ENCODE peak calls at places on chromosomes 12 and 14, in six cellular contexts. W is bronchial epithelial cell; Z is T-helper 1 cell; L is activated naive CD4-positive, alpha-beta T cell treated with anti-CD3 and anti-CD28 coated beads, Interleukin-2, amount 50 U/mL, for 16 hours; F is non-pigmented ciliary epithelial cell; U is amniotic stem cell. C is an unnamed sample.

GRCh38 chr12:10215451-10215850 is 2.8 kb downstream of the GABARAPL1 start:
- DNase-seq in W (no peak), Z (no peak), L (no peak), F (no peak), U (no peak), C (no peak)

GRCh38 chr12:79411791-79412190 is 279.0 kb downstream of the PAWR start:
- DNase-seq in W (peak), Z (no peak), L (no peak), F (no peak), U (no peak), C (no peak)

GRCh38 chr12:22658214-22658613 is 33.2 kb downstream of the ETNK1 start:
- DNase-seq in W (peak), Z (no peak), L (no peak), F (peak), U (no peak), C (peak)

GRCh38 chr12:96225003-96225855 is 31.1 kb downstream of the ELK3 start:
- DNase-seq in W (no peak), Z (no peak), L (no peak), F (no peak), U (no peak), C (no peak)

GRCh38 chr14:55926007-55926406 is 192.2 kb upstream of the PELI2 start:
- DNase-seq in W (no peak), Z (no peak), L (no peak), F (no peak), U (no peak), C (no peak)

GRCh38 chr12:119075222-119075787 is 94.0 kb downstream of the SRRM4 start:
- DNase-seq in W (no peak), Z (no peak), L (no peak), F (no peak), U (no peak), C (no peak)

GRCh38 chr12:67237231-67237630 is 31.9 kb upstream of the CAND1 start:
- DNase-seq in W (no peak), Z (no peak), L (no peak), F (no peak), U (no peak), C (no peak)

GRCh38 chr12:110107369-110108281 is 16.5 kb upstream of the IFT81 start:
- DNase-seq in W (peak), Z (no peak), L (no peak), F (peak), U (peak), C (no peak)

GRCh38 chr12:15966426-15966825 is 55.3 kb downstream of the DERA start:
- DNase-seq in W (peak), Z (no peak), L (no peak), F (peak), U (no peak), C (peak)

GRCh38 chr12:12718853-12719252 is 1.7 kb downstream of the CDKN1B start:
- DNase-seq in W (peak), Z (no peak), L (no peak), F (no peak), U (no peak), C (no peak)

GRCh38 chr12:8603858-8604257 is 8.8 kb downstream of the AICDA start:
- DNase-seq in W (no peak), Z (no peak), L (no peak), F (no peak), U (no peak), C (no peak)

GRCh38 chr12:102955926-102956737 is 1.3 kb upstream of the ASCL1 start:
- DNase-seq in W (no peak), Z (no peak), L (no peak), F (no peak), U (no peak), C (no peak)

GRCh38 chr12:48882325-48882687 is 16.6 kb upstream of the RND1 start:
- DNase-seq in W (peak), Z (no peak), L (no peak), F (no peak), U (no peak), C (no peak)

GRCh38 chr12:51103977-51104376 is 20.6 kb upstream of the CSRNP2 start:
- DNase-seq in W (no peak), Z (no peak), L (no peak), F (no peak), U (no peak), C (no peak)

GRCh38 chr12:6780573-6780972 is 8.3 kb downstream of the LAG3 start:
- DNase-seq in W (no peak), Z (no peak), L (no peak), F (no peak), U (no peak), C (no peak)

GRCh38 chr12:126784328-126784921 is 1482.5 kb upstream of the TMEM132C start:
- DNase-seq in W (peak), Z (no peak), L (no peak), F (peak), U (peak), C (no peak)

GRCh38 chr12:110957652-110958051 is 37.3 kb upstream of the MYL2 start:
- DNase-seq in W (no peak), Z (no peak), L (no peak), F (no peak), U (no peak), C (no peak)

GRCh38 chr12:67881565-67881964 is 107.7 kb upstream of the IFNG-AS1 start:
- DNase-seq in W (peak), Z (no peak), L (no peak), F (no peak), U (no peak), C (peak)

GRCh38 chr14:94005324-94005723 is 8.2 kb downstream of the CCDC197 start:
- DNase-seq in W (no peak), Z (no peak), L (no peak), F (no peak), U (no peak), C (no peak)

GRCh38 chr12:117966511-117966910 is 2.3 kb downstream of the KSR2 start:
- DNase-seq in W (no peak), Z (no peak), L (no peak), F (no peak), U (no peak), C (no peak)

GRCh38 chr12:87112946-87113345 is 856.8 kb upstream of the MGAT4C start:
- DNase-seq in W (peak), Z (no peak), L (no peak), F (no peak), U (no peak), C (no peak)

GRCh38 chr14:95106966-95107365 is 50.4 kb downstream of the DICER1 start:
- DNase-seq in W (peak), Z (no peak), L (no peak), F (no peak), U (no peak), C (no peak)

GRCh38 chr12:104573-105081 is 38.1 kb downstream of the IQSEC3 start:
- DNase-seq in W (no peak), Z (no peak), L (no peak), F (no peak), U (no peak), C (no peak)

GRCh38 chr14:34593740-34594375 is 36.1 kb downstream of the SNX6 start:
- DNase-seq in W (no peak), Z (no peak), L (no peak), F (peak), U (peak), C (no peak)

GRCh38 chr14:64209428-64210165 is 84.6 kb downstream of the ESR2 start:
- DNase-seq in W (no peak), Z (no peak), L (no peak), F (no peak), U (no peak), C (no peak)

GRCh38 chr12:12976366-12976765 is 23.7 kb downstream of the HEBP1 start:
- DNase-seq in W (peak), Z (no peak), L (no peak), F (peak), U (peak), C (peak)

GRCh38 chr14:60510254-60510975 is 1.5 kb downstream of the SIX6 start:
- DNase-seq in W (no peak), Z (no peak), L (no peak), F (no peak), U (no peak), C (no peak)

GRCh38 chr12:26422839-26423398 is 227.5 kb downstream of the SSPN start:
- DNase-seq in W (no peak), Z (no peak), L (no peak), F (no peak), U (no peak), C (no peak)

GRCh38 chr14:81430284-81430683 is 30.2 kb upstream of the STON2 start:
- DNase-seq in W (no peak), Z (no peak), L (no peak), F (no peak), U (no peak), C (no peak)

GRCh38 chr12:127496255-127496654 is 770.7 kb upstream of the TMEM132C start:
- DNase-seq in W (no peak), Z (no peak), L (no peak), F (no peak), U (no peak), C (no peak)

GRCh38 chr14:70808402-70809237 is 693 bp downstream of the MAP3K9 start:
- DNase-seq in W (no peak), Z (peak), L (peak), F (no peak), U (no peak), C (no peak)

GRCh38 chr12:21940972-21941521 is at the start of gene ABCC9:
- DNase-seq in W (peak), Z (no peak), L (no peak), F (no peak), U (no peak), C (no peak)

GRCh38 chr14:61628192-61628591 is 67.1 kb upstream of the HIF1A start:
- DNase-seq in W (no peak), Z (no peak), L (no peak), F (no peak), U (no peak), C (no peak)

GRCh38 chr12:101829639-101830390 is 944 bp downstream of the GNPTAB start:
- DNase-seq in W (peak), Z (no peak), L (no peak), F (no peak), U (no peak), C (no peak)

GRCh38 chr12:6053541-6053940 is 70.9 kb downstream of the VWF start:
- DNase-seq in W (no peak), Z (no peak), L (no peak), F (no peak), U (no peak), C (no peak)

GRCh38 chr14:93017898-93018297 is 94.9 kb downstream of the CHGA start:
- DNase-seq in W (no peak), Z (no peak), L (no peak), F (no peak), U (no peak), C (no peak)